ENCODE peak calls at places on chromosomes 2 and 18, in seven cellular contexts. One of them, this sample, is unnamed.

GRCh38 chr2:138175066-138175465 is 210.8 kb downstream of the HNMT start:
- DNase-seq in GM23338: no peak
- DNase-seq in NAMALWA: no peak
- DNase-seq in EL: no peak
- DNase-seq in globus pallidus: no peak
- DNase-seq in astrocyte of the cerebellum: no peak
- DNase-seq in ureter: no peak
- DNase-seq in this sample: no peak

GRCh38 chr2:151481744-151482143 is 72.0 kb downstream of the RIF1 start:
- DNase-seq in GM23338: no peak
- DNase-seq in NAMALWA: no peak
- DNase-seq in EL: no peak
- DNase-seq in globus pallidus: no peak
- DNase-seq in astrocyte of the cerebellum: no peak
- DNase-seq in ureter: no peak
- DNase-seq in this sample: no peak

GRCh38 chr2:11409184-11409959 is 56.6 kb downstream of the E2F6 start:
- DNase-seq in GM23338: no peak
- DNase-seq in NAMALWA: no peak
- DNase-seq in EL: no peak
- DNase-seq in globus pallidus: no peak
- DNase-seq in astrocyte of the cerebellum: no peak
- DNase-seq in ureter: no peak
- DNase-seq in this sample: no peak

GRCh38 chr2:85134255-85135065 is 1.3 kb downstream of the TCF7L1 start:
- DNase-seq in GM23338: peak
- DNase-seq in NAMALWA: no peak
- DNase-seq in EL: peak
- DNase-seq in globus pallidus: no peak
- DNase-seq in astrocyte of the cerebellum: peak
- DNase-seq in ureter: peak
- DNase-seq in this sample: no peak

GRCh38 chr18:78977627-78978271 is 1.9 kb upstream of the SALL3 start:
- DNase-seq in GM23338: peak
- DNase-seq in NAMALWA: no peak
- DNase-seq in EL: no peak
- DNase-seq in globus pallidus: no peak
- DNase-seq in astrocyte of the cerebellum: no peak
- DNase-seq in ureter: no peak
- DNase-seq in this sample: peak

GRCh38 chr2:210686401-210686800 is 130.0 kb downstream of the CPS1 start:
- DNase-seq in GM23338: no peak
- DNase-seq in NAMALWA: no peak
- DNase-seq in EL: no peak
- DNase-seq in globus pallidus: no peak
- DNase-seq in astrocyte of the cerebellum: no peak
- DNase-seq in ureter: no peak
- DNase-seq in this sample: no peak

GRCh38 chr2:26292646-26293045 is 47.9 kb downstream of the HADHB start:
- DNase-seq in GM23338: peak
- DNase-seq in NAMALWA: no peak
- DNase-seq in EL: peak
- DNase-seq in globus pallidus: no peak
- DNase-seq in astrocyte of the cerebellum: no peak
- DNase-seq in ureter: no peak
- DNase-seq in this sample: no peak

GRCh38 chr2:162748566-162749215 is 89.9 kb downstream of the KCNH7 start:
- DNase-seq in GM23338: no peak
- DNase-seq in NAMALWA: no peak
- DNase-seq in EL: no peak
- DNase-seq in globus pallidus: no peak
- DNase-seq in astrocyte of the cerebellum: no peak
- DNase-seq in ureter: no peak
- DNase-seq in this sample: no peak

GRCh38 chr2:234308073-234308813 is 188.6 kb downstream of the ARL4C start:
- DNase-seq in GM23338: no peak
- DNase-seq in NAMALWA: no peak
- DNase-seq in EL: peak
- DNase-seq in globus pallidus: no peak
- DNase-seq in astrocyte of the cerebellum: peak
- DNase-seq in ureter: no peak
- DNase-seq in this sample: no peak

GRCh38 chr2:160379399-160379798 is 114.2 kb downstream of the RBMS1 start:
- DNase-seq in GM23338: no peak
- DNase-seq in NAMALWA: no peak
- DNase-seq in EL: peak
- DNase-seq in globus pallidus: no peak
- DNase-seq in astrocyte of the cerebellum: peak
- DNase-seq in ureter: no peak
- DNase-seq in this sample: peak

GRCh38 chr2:151237422-151238012 is 24.1 kb downstream of the RBM43 start:
- DNase-seq in GM23338: peak
- DNase-seq in NAMALWA: no peak
- DNase-seq in EL: peak
- DNase-seq in globus pallidus: no peak
- DNase-seq in astrocyte of the cerebellum: no peak
- DNase-seq in ureter: no peak
- DNase-seq in this sample: no peak

GRCh38 chr2:48328972-48329723 is 200.8 kb upstream of the STON1 start:
- DNase-seq in GM23338: no peak
- DNase-seq in NAMALWA: no peak
- DNase-seq in EL: no peak
- DNase-seq in globus pallidus: peak
- DNase-seq in astrocyte of the cerebellum: no peak
- DNase-seq in ureter: no peak
- DNase-seq in this sample: peak

GRCh38 chr2:45452866-45453265 is 158.2 kb downstream of the SRBD1 start:
- DNase-seq in GM23338: no peak
- DNase-seq in NAMALWA: peak
- DNase-seq in EL: peak
- DNase-seq in globus pallidus: no peak
- DNase-seq in astrocyte of the cerebellum: peak
- DNase-seq in ureter: peak
- DNase-seq in this sample: no peak

GRCh38 chr18:23380001-23380550 is 73.0 kb upstream of the RIOK3 start:
- DNase-seq in GM23338: peak
- DNase-seq in NAMALWA: no peak
- DNase-seq in EL: peak
- DNase-seq in globus pallidus: no peak
- DNase-seq in astrocyte of the cerebellum: peak
- DNase-seq in ureter: no peak
- DNase-seq in this sample: no peak

GRCh38 chr2:173914055-173914922 is 50.9 kb downstream of the SP3 start:
- DNase-seq in GM23338: peak
- DNase-seq in NAMALWA: no peak
- DNase-seq in EL: no peak
- DNase-seq in globus pallidus: no peak
- DNase-seq in astrocyte of the cerebellum: no peak
- DNase-seq in ureter: no peak
- DNase-seq in this sample: no peak

GRCh38 chr2:69784228-69784627 is 42.3 kb downstream of the ANXA4 start:
- DNase-seq in GM23338: no peak
- DNase-seq in NAMALWA: no peak
- DNase-seq in EL: no peak
- DNase-seq in globus pallidus: no peak
- DNase-seq in astrocyte of the cerebellum: no peak
- DNase-seq in ureter: no peak
- DNase-seq in this sample: no peak

GRCh38 chr18:37537868-37538525 is 27.6 kb downstream of the CELF4 start:
- DNase-seq in GM23338: peak
- DNase-seq in NAMALWA: peak
- DNase-seq in EL: peak
- DNase-seq in globus pallidus: peak
- DNase-seq in astrocyte of the cerebellum: peak
- DNase-seq in ureter: peak
- DNase-seq in this sample: peak

This sample was measured in MV-4-11.